ENCODE peak calls at places on chromosomes 2 and 18, in five cellular contexts. U is MM.1S, W is DND-41, Q is cardiac muscle cell, H is right lobe of liver. Z is an unnamed sample.

GRCh38 chr2:9378433-9379371 is 44.6 kb downstream of the ITGB1BP1 start:
- DNase-seq in H (no peak), U (no peak), Q (no peak), W (no peak), Z (no peak)

GRCh38 chr18:22701326-22701725 is 231.8 kb upstream of the RBBP8 start:
- DNase-seq in W (no peak), H (no peak), U (no peak), Q (no peak), Z (no peak)

GRCh38 chr2:33011941-33012340 is 65.2 kb downstream of the LTBP1 start:
- DNase-seq in H (no peak), Q (no peak), U (no peak), W (no peak), Z (no peak)

GRCh38 chr2:200585730-200586643 is at the start of gene AOX1:
- DNase-seq in Q (peak; percentile 60), W (no peak), U (no peak), H (peak; percentile 92), Z (peak; percentile 23)

GRCh38 chr18:9743200-9744016 is 35.3 kb downstream of the RAB31 start:
- DNase-seq in W (no peak), U (no peak), Q (no peak), H (no peak), Z (no peak)

GRCh38 chr18:657311-657997 is at the start of gene TYMS:
- DNase-seq in Q (peak; percentile 79), W (peak; percentile 89), H (peak; percentile 56), U (peak; percentile 82), Z (peak; percentile 39)

GRCh38 chr2:176643711-176644110 is 374.5 kb downstream of the MTX2 start:
- DNase-seq in W (no peak), Q (no peak), U (no peak), H (no peak), Z (no peak)

GRCh38 chr2:234291765-234292204 is 205.1 kb downstream of the ARL4C start:
- DNase-seq in H (no peak), U (peak; percentile 35), Q (no peak), W (peak; percentile 83), Z (peak; percentile 82)

GRCh38 chr2:126657146-126657635 is 1.2 kb downstream of the GYPC start:
- DNase-seq in Q (no peak), U (peak; percentile 36), W (peak; percentile 58), H (no peak), Z (peak; percentile 59)

GRCh38 chr2:239856620-239857285 is 168.4 kb downstream of the NDUFA10 start:
- DNase-seq in H (no peak), U (no peak), Q (no peak), W (no peak), Z (no peak)

GRCh38 chr2:14492920-14493503 is 139.5 kb upstream of the LRATD1 start:
- DNase-seq in Q (no peak), U (no peak), W (no peak), H (no peak), Z (no peak)

GRCh38 chr2:112666764-112667122 is 21.0 kb downstream of the SLC20A1 start:
- DNase-seq in Q (no peak), U (no peak), H (no peak), W (no peak), Z (no peak)

GRCh38 chr18:75837316-75837715 is 409.8 kb upstream of the SMIM21 start:
- DNase-seq in U (no peak), Q (no peak), H (no peak), W (no peak), Z (no peak)

GRCh38 chr2:201208563-201209252 is 25.8 kb downstream of the CASP10 start:
- DNase-seq in W (no peak), U (no peak), Q (no peak), H (no peak), Z (no peak)

GRCh38 chr2:42653908-42654445 is 85.5 kb downstream of the MTA3 start:
- DNase-seq in U (no peak), H (no peak), Q (no peak), W (no peak), Z (no peak)

GRCh38 chr2:187580462-187581124 is 26.4 kb upstream of the TFPI start:
- DNase-seq in W (no peak), Q (peak; percentile 55), H (no peak), U (peak; percentile 66), Z (no peak)

GRCh38 chr2:206276169-206276927 is 1.9 kb downstream of the ZDBF2 start:
- DNase-seq in Q (no peak), U (peak; percentile 16), W (no peak), H (no peak), Z (no peak)

GRCh38 chr2:162075689-162076132 is 1.7 kb upstream of the DPP4 start:
- DNase-seq in U (no peak), H (no peak), Q (no peak), W (no peak), Z (no peak)

GRCh38 chr2:84942166-84942565 is 28.8 kb upstream of the KCMF1 start:
- DNase-seq in W (no peak), H (no peak), Q (no peak), U (no peak), Z (no peak)

GRCh38 chr2:131394147-131394931 is 30.4 kb upstream of the RAB6D start:
- DNase-seq in Q (peak; percentile 28), H (no peak), U (no peak), W (no peak), Z (peak; percentile 34)

GRCh38 chr2:43285987-43286386 is 59.6 kb upstream of the ZFP36L2 start:
- DNase-seq in H (no peak), U (no peak), Q (no peak), W (no peak), Z (no peak)

GRCh38 chr18:74410441-74410992 is 46.6 kb downstream of the DIPK1C start:
- DNase-seq in U (no peak), W (no peak), H (no peak), Q (no peak), Z (no peak)

GRCh38 chr18:35335861-35336260 is 8.4 kb downstream of the ZNF24 start:
- DNase-seq in Q (no peak), H (no peak), U (no peak), W (no peak), Z (no peak)

GRCh38 chr2:37091873-37092272 is 7.6 kb downstream of the GPATCH11 start:
- DNase-seq in U (peak; percentile 69), H (no peak), W (no peak), Q (no peak), Z (no peak)

DNA sequence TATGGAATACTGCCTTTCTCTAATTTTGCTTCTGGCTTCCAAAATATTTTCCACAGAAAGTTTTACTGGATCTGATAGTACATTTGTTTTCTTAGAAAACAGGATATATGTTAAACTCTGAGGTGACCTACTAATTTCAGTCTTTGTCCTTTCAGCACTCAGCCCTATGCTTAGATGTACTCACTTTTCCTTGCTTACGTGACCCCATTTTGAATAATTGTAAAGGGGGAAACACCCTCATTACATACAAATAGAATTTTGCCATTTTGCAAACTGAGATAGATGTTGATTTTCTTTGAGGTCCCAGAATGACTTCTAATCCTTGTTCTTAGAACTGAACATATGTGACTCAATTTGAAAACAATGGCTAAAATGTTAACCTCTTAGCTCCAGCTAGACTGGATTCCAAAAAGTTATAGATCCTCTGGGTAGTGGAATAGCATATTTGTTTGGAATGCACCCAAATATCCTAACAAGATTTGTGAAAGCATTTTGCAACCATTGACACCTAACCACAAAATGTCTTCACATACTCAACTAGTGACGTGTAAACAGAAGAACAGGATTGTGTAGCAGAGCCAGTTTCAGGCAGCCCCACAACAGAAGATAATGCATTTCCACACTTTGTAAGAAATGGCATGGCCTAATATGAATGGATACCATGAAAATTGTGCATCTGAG is 44.8 kb upstream of the EHBP1 start:
- DNase-seq in Q (no peak), H (no peak), W (no peak), U (no peak), Z (no peak)
- H3K4me3 ChIP-seq in Q (no peak overlapping the region), H (no peak overlapping the region), W (no peak overlapping the region), U (no peak overlapping the region), Z (no peak overlapping the region)

GRCh38 chr2:101817488-101817887 is 120.0 kb downstream of the MAP4K4 start:
- DNase-seq in W (no peak), H (no peak), U (no peak), Q (no peak), Z (no peak)
- H3K4me1 ChIP-seq in W (no peaks in the 10 kb centered on the region), H (peaks cover 38% of the 10 kb centered on the region), U (no peaks in the 10 kb centered on the region), Q (peaks cover 16% of the 10 kb centered on the region), Z (peaks cover 32% of the 10 kb centered on the region)

GRCh38 chr2:150327546-150328495 is 159.6 kb downstream of the RND3 start:
- DNase-seq in H (no peak), Q (peak; percentile 6), U (no peak), W (no peak), Z (no peak)

GRCh38 chr2:150319632-150320555 is 167.6 kb downstream of the RND3 start:
- DNase-seq in U (peak; percentile 10), Q (no peak), W (no peak), H (no peak), Z (no peak)

GRCh38 chr2:150320623-150321022 is 166.8 kb downstream of the RND3 start:
- DNase-seq in H (no peak), U (no peak), W (no peak), Q (no peak), Z (no peak)

GRCh38 chr2:150325656-150326055 is 161.8 kb downstream of the RND3 start:
- DNase-seq in H (no peak), U (no peak), Q (no peak), W (no peak), Z (no peak)
- H3K4me3 ChIP-seq in H (no peak overlapping the region), U (no peak overlapping the region), Q (no peak overlapping the region), W (no peak overlapping the region), Z (no peak overlapping the region)

DNA sequence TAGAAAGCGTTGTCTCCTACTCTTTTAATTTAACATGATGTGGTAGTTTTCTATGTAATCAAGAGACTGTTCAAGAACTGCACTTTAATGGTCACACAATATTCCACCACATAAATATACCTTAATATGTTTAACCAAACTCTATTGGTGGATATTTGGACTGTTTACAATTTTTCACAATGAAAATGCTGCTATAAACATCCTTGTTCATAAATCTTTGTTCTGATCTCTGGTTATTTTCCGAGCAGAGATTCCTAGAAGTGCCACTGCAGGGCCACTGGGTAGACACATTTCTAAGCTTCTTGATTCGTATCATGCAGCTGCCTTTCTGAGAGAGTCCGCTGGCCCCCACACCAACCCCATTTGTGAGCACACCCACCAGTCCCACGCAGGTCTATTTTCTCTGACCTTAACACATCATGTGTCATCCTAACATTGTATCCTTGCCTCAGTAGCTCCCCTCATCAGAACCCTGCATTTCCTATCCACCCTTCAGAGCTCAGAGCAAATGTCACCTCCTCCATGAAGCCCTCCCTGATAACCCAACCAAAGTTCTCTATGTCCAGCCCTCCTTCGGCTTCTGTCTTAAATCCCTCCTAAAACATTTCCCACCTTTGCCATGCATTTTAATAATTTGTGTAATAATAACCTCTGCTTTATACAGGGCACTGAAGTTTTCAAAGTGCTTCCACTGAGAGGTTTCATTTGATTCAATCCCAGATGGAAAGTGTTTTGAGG is 26.6 kb downstream of the KCNK3 start:
- DNase-seq in H (no peak), Q (no peak), U (no peak), W (no peak), Z (no peak)
- H3K4me1 ChIP-seq in H (peaks cover 30% of the 10 kb centered on the region), Q (peaks cover 11% of the 10 kb centered on the region), U (no peaks in the 10 kb centered on the region), W (no peaks in the 10 kb centered on the region), Z (no peaks in the 10 kb centered on the region)

DNA sequence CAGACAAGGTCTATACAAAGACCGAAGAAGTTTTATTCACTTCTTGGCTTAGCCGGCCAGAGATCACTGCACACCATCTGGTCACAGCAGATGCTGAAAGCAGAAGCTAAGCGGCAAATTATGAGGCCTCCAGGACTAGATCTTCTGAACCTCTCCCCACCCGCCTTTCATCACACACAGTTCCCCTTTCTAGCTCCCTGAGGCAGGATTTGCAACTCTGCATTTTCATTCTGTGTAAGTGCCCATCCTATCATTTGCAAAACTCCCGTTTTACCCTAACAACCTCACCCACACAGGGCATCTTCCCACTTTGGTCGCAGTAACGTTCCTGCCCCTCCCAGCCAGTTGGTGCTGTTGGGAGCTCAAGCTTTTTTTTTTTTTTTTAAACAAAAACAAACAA is 3.1 kb upstream of the MOB1A start:
- DNase-seq in H (peak; percentile 54), Q (no peak), U (peak; percentile 79), W (no peak), Z (no peak)
- H3K4me3 ChIP-seq in H (no peak overlapping the region), Q (no peak overlapping the region), U (peak overlapping the region; percentile 18), W (no peak overlapping the region), Z (no peak overlapping the region)

GRCh38 chr2:230868947-230869690 is 4.4 kb downstream of the ITM2C start:
- DNase-seq in Q (no peak), U (no peak), H (no peak), W (no peak), Z (no peak)
- H3K4me1 ChIP-seq in Q (peaks cover 64% of the 10 kb centered on the region), U (peaks cover 45% of the 10 kb centered on the region), H (no peaks in the 10 kb centered on the region), W (peaks cover 38% of the 10 kb centered on the region), Z (peaks cover 52% of the 10 kb centered on the region)